ENCODE peak calls at places on chromosomes 16 and 17, in six cellular contexts. L is NCI-H2081; V is MG63; E is renal cortical epithelial cell; S is GM12865; K is naive thymus-derived CD8-positive, alpha-beta T cell. Q is an unnamed sample.

GRCh38 chr17:3739422-3740124 is 15.9 kb downstream of the HASPIN start:
- DNase-seq in L (no peak), E (no peak), S (no peak), K (no peak), V (no peak), Q (no peak)

GRCh38 chr16:24001706-24002105 is 165.9 kb downstream of the PRKCB start:
- DNase-seq in L (no peak), S (no peak), E (no peak), K (no peak), V (no peak), Q (no peak)

GRCh38 chr16:16021020-16021419 is 71.6 kb downstream of the ABCC1 start:
- DNase-seq in V (no peak), S (no peak), L (no peak), E (no peak), K (no peak), Q (no peak)

GRCh38 chr16:30884760-30885159 is 9.1 kb downstream of the BCL7C start:
- DNase-seq in S (peak), L (no peak), E (no peak), V (no peak), K (no peak), Q (no peak)

GRCh38 chr17:80743181-80743771 is 198.6 kb downstream of the RPTOR start:
- DNase-seq in K (peak), E (peak), L (no peak), S (no peak), V (no peak), Q (no peak)

GRCh38 chr16:88299751-88300462 is 82.9 kb upstream of the ZNF469 start:
- DNase-seq in E (no peak), S (no peak), L (no peak), K (no peak), V (no peak), Q (no peak)

GRCh38 chr17:82171750-82172375 is 40.8 kb downstream of the CCDC57 start:
- DNase-seq in V (no peak), K (no peak), E (no peak), S (no peak), L (no peak), Q (no peak)

GRCh38 chr16:89031715-89032659 is 55.0 kb upstream of the CBFA2T3 start:
- DNase-seq in K (peak), V (no peak), L (no peak), S (peak), E (no peak), Q (no peak)

GRCh38 chr17:39097159-39097519 is 54.3 kb downstream of the PLXDC1 start:
- DNase-seq in L (no peak), E (no peak), V (no peak), S (no peak), K (no peak), Q (no peak)

GRCh38 chr17:26775219-26775822 is 518.6 kb upstream of the WSB1 start:
- DNase-seq in V (no peak), K (no peak), S (no peak), E (no peak), L (no peak), Q (no peak)

GRCh38 chr16:8924214-8924613 is 39.5 kb downstream of the USP7 start:
- DNase-seq in L (no peak), K (no peak), V (no peak), E (peak), S (peak), Q (no peak)

GRCh38 chr17:73155410-73156165 is 9.2 kb upstream of the SSTR2 start:
- DNase-seq in E (no peak), L (peak), K (no peak), V (no peak), S (no peak), Q (no peak)

GRCh38 chr16:82993874-82994375 is 367.2 kb downstream of the CDH13 start:
- DNase-seq in V (no peak), K (no peak), L (no peak), E (no peak), S (no peak), Q (no peak)

GRCh38 chr17:74243013-74243755 is 29.8 kb downstream of the TTYH2 start:
- DNase-seq in K (no peak), E (no peak), V (no peak), L (no peak), S (no peak), Q (no peak)

GRCh38 chr17:63984651-63985386 is 12.1 kb upstream of the SCN4A start:
- DNase-seq in S (peak), K (peak), V (peak), E (peak), L (no peak), Q (peak)

GRCh38 chr17:13346996-13347762 is 254.6 kb downstream of the HS3ST3A1 start:
- DNase-seq in S (no peak), K (no peak), E (peak), L (no peak), V (peak), Q (peak)

GRCh38 chr17:47404875-47405274 is 81.1 kb downstream of the EFCAB13 start:
- DNase-seq in S (no peak), E (no peak), V (no peak), L (no peak), K (no peak), Q (no peak)

GRCh38 chr16:49998991-49999390 is 26.0 kb upstream of the CNEP1R1 start:
- DNase-seq in E (no peak), L (no peak), S (no peak), V (no peak), K (no peak), Q (no peak)

GRCh38 chr16:57728336-57729181 is 7.0 kb upstream of the KATNB1 start:
- DNase-seq in L (no peak), K (no peak), E (no peak), S (no peak), V (no peak), Q (no peak)

GRCh38 chr17:33390479-33391027 is 97.5 kb upstream of the ASIC2 start:
- DNase-seq in V (no peak), L (no peak), K (no peak), E (no peak), S (no peak), Q (no peak)

GRCh38 chr16:82751020-82751419 is 124.3 kb downstream of the CDH13 start:
- DNase-seq in S (no peak), L (no peak), E (no peak), V (no peak), K (no peak), Q (no peak)

GRCh38 chr17:60749708-60750107 is 72.1 kb downstream of the BCAS3 start:
- DNase-seq in S (no peak), V (no peak), K (no peak), L (no peak), E (no peak), Q (no peak)

GRCh38 chr16:67157892-67158635 is 1.6 kb downstream of the TRADD start:
- DNase-seq in V (no peak), S (peak), E (no peak), K (no peak), L (no peak), Q (no peak)

Q was measured in LoVo.